ENCODE peak calls at places on chromosomes 6 and 20, in four cellular contexts. E, B, U and V are unnamed samples.

GRCh38 chr6:43199912-43200311 is 17.9 kb downstream of the CUL9 start:
- DNase-seq in E (no peak), U (no peak), B (no peak), V (no peak)

GRCh38 chr20:24668791-24669190 is 199.4 kb downstream of the SYNDIG1 start:
- DNase-seq in B (no peak), E (no peak), U (no peak), V (no peak)

GRCh38 chr6:110399219-110400071 is 15.9 kb downstream of the DDO start:
- DNase-seq in B (no peak), U (no peak), E (no peak), V (no peak)

GRCh38 chr6:163319609-163320366 is 94.7 kb upstream of the QKI start:
- DNase-seq in E (no peak), B (no peak), U (no peak), V (no peak)

GRCh38 chr6:47481806-47482205 is 4.2 kb downstream of the CD2AP start:
- DNase-seq in U (no peak), E (no peak), B (no peak), V (no peak)

GRCh38 chr6:115360602-115361325 is 699.9 kb downstream of the FRK start:
- DNase-seq in E (no peak), U (no peak), B (no peak), V (no peak)

GRCh38 chr6:120096861-120097260 is 747.3 kb upstream of the MAN1A1 start:
- DNase-seq in B (no peak), E (no peak), U (no peak), V (no peak)

GRCh38 chr6:161186173-161186769 is 87.6 kb downstream of the AGPAT4 start:
- DNase-seq in B (no peak), E (no peak), U (no peak), V (no peak)

GRCh38 chr6:119514355-119514754 is 164.8 kb upstream of the MAN1A1 start:
- DNase-seq in E (no peak), U (no peak), B (no peak), V (no peak)

GRCh38 chr6:135748189-135748588 is 103.3 kb upstream of the PDE7B start:
- DNase-seq in B (no peak), U (no peak), E (no peak), V (no peak)

GRCh38 chr20:20210327-20210726 is 157.6 kb upstream of the INSM1 start:
- DNase-seq in E (no peak), U (no peak), B (no peak), V (no peak)

GRCh38 chr20:3409417-3409816 is 1.9 kb upstream of the DNAAF9 start:
- DNase-seq in B (no peak), E (no peak), U (no peak), V (no peak)

GRCh38 chr20:44085616-44086434 is 101.2 kb downstream of the JPH2 start:
- DNase-seq in B (no peak), U (no peak), E (no peak), V (no peak)

GRCh38 chr20:276620-277495 is 13.7 kb downstream of the C20orf96 start:
- DNase-seq in B (no peak), E (no peak), U (no peak), V (no peak)

GRCh38 chr6:111534366-111534765 is 51.3 kb upstream of the REV3L start:
- DNase-seq in U (no peak), B (no peak), E (peak), V (no peak)

GRCh38 chr6:128903715-128904114 is 20.8 kb downstream of the LAMA2 start:
- DNase-seq in B (no peak), U (no peak), E (no peak), V (no peak)

GRCh38 chr6:17673543-17674254 is 33.0 kb downstream of the NUP153 start:
- DNase-seq in B (no peak), U (no peak), E (no peak), V (no peak)